ENCODE peak calls at places on chromosomes 6 and 20, in seven cellular contexts. E, T, Y, J, W, G and I are unnamed samples.

GRCh38 chr20:44422083-44422482 is 53.6 kb upstream of the TTPAL start:
- DNase-seq in W (no peak), T (peak), Y (no peak), J (no peak), E (no peak), G (no peak), I (no peak)

GRCh38 chr20:4766631-4767030 is 44.9 kb downstream of the PRND start:
- DNase-seq in W (no peak), G (no peak), E (no peak), Y (no peak), T (peak), J (no peak), I (no peak)

GRCh38 chr6:23174781-23175361 is 605.5 kb downstream of the HDGFL1 start:
- DNase-seq in T (no peak), E (no peak), J (no peak), W (no peak), G (no peak), Y (no peak), I (no peak)

GRCh38 chr6:684831-685636 is 7.9 kb downstream of the EXOC2 start:
- DNase-seq in E (no peak), G (no peak), J (no peak), T (peak), Y (no peak), W (no peak), I (peak)

GRCh38 chr6:166167801-166168615 is at the start of gene TBXT:
- DNase-seq in J (no peak), W (peak), Y (no peak), E (no peak), G (peak), T (no peak), I (peak)

GRCh38 chr6:33297956-33298772 is 578 bp downstream of the RGL2 start:
- DNase-seq in G (peak), E (no peak), W (peak), Y (peak), T (peak), J (no peak), I (peak)

GRCh38 chr20:2602046-2602735 is 50.2 kb upstream of the NOP56 start:
- DNase-seq in J (no peak), E (no peak), T (no peak), G (no peak), Y (no peak), W (no peak), I (no peak)

GRCh38 chr6:20286968-20287565 is 74.8 kb upstream of the MBOAT1 start:
- DNase-seq in Y (no peak), E (no peak), G (no peak), T (no peak), W (no peak), J (no peak), I (no peak)

GRCh38 chr6:5723905-5724691 is 282.6 kb downstream of the NRN1 start:
- DNase-seq in E (no peak), T (peak), G (peak), J (no peak), W (peak), Y (peak), I (peak)

GRCh38 chr20:58906894-58907293 is 54.4 kb downstream of the GNAS start:
- DNase-seq in Y (no peak), W (no peak), J (no peak), T (peak), E (no peak), G (no peak), I (peak)

GRCh38 chr20:25065625-25066338 is 7.8 kb upstream of the ACSS1 start:
- DNase-seq in E (no peak), G (peak), Y (no peak), J (no peak), T (peak), W (peak), I (peak)

GRCh38 chr6:15989397-15989796 is 139.5 kb upstream of the MYLIP start:
- DNase-seq in T (no peak), J (no peak), G (no peak), E (no peak), Y (no peak), W (no peak), I (peak)

GRCh38 chr6:149846321-149846720 is 17.8 kb downstream of the LRP11 start:
- DNase-seq in E (no peak), J (no peak), T (no peak), G (no peak), W (no peak), Y (no peak), I (no peak)

GRCh38 chr20:2751868-2752630 is 48.4 kb downstream of the CPXM1 start:
- DNase-seq in J (no peak), Y (peak), G (no peak), W (peak), T (peak), E (no peak), I (peak)

GRCh38 chr6:63804381-63804956 is 168.9 kb downstream of the PHF3 start:
- DNase-seq in W (no peak), J (no peak), T (peak), E (no peak), Y (no peak), G (no peak), I (no peak)

GRCh38 chr20:61345656-61346055 is 93.6 kb downstream of the CDH4 start:
- DNase-seq in Y (no peak), W (no peak), J (no peak), E (no peak), G (no peak), T (no peak), I (no peak)

GRCh38 chr20:51810155-51811039 is 8.1 kb upstream of the SALL4 start:
- DNase-seq in J (no peak), G (no peak), W (no peak), E (no peak), Y (no peak), T (no peak), I (no peak)
- TF ChIP-seq CTCF in J (no peak), G (peak), W (no peak), E (no peak), Y (no peak), T (no peak), I (no peak)

DNA sequence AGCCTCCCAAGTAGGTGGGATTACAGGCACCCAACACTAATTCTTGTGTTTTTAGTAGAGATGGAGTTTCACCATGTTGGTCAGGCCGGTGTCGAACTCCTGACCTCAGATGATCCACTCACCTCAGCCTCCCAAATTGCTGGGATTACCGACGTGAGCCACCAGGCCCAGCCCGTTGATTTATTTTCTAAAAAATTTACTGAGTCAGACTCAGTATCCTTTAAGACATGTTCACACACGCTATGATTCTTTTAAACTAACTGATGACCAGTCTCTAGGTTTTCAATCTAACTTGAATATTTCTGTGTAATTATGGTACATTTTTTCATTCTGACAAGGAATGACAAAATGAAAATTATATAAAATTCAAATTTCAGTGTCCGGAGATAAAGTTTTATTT is 114.5 kb downstream of the MMUT start:
- DNase-seq in J (no peak), W (no peak), Y (no peak), G (no peak), T (no peak), E (no peak), I (no peak)
- TF ChIP-seq CTCF in J (no peak), W (no peak), Y (no peak), G (no peak), T (no peak), E (no peak), I (no peak)

GRCh38 chr6:130453230-130453629 is 87.4 kb downstream of the TMEM200A start:
- DNase-seq in W (no peak), E (no peak), T (no peak), J (no peak), G (no peak), Y (no peak), I (no peak)
- TF ChIP-seq CTCF in W (no peak), E (no peak), T (no peak), J (no peak), G (no peak), Y (no peak), I (no peak)

DNA sequence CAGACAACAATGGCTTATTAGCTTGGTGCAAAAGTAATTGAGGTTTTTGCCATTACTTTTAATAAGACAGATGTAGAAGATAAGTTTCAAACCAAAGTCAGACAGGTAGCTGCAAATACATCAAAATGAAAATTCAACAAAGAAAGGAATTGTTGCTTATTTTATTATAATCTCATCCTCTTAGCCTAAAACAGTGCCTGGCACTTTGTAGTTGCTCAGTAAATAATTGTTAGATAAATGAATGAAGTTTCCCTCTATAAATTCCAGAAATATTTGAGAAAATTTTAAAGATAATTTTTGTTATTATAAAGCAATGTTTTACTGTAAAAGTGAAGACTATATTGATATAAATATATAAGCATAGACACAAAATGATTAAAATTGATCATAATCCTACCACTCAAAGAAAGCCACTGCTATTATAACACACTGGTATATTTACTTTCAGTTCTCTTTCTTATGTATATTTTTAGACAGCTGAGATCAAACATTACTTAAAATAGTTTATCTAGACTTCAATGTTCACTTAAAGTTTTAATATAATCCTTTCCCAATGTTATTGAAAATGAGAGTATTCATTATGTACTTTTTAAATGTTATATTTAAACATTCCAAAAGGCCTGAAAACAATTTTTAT is 42.5 kb downstream of the SESN1 start:
- DNase-seq in E (no peak), W (no peak), T (no peak), G (no peak), J (no peak), Y (no peak), I (no peak)
- TF ChIP-seq CTCF in E (no peak), W (no peak), T (no peak), G (no peak), J (no peak), Y (no peak), I (no peak)